ENCODE peak calls at places on chromosomes 6 and 20, in five cellular contexts. Y, G, S, H and F are unnamed samples.
A peak's percentile ranks its signal among the peaks of the same experiment; 100 is the strongest.

GRCh38 chr20:4457566-4458543 is 263.9 kb upstream of the PRND start:
- DNase-seq in Y (no peak), G (no peak), S (no peak), H (peak; percentile 93), F (no peak)

GRCh38 chr20:61662226-61662945 is 403.3 kb downstream of the TAF4 start:
- DNase-seq in Y (no peak), G (no peak), S (no peak), H (no peak), F (no peak)

GRCh38 chr20:560680-561079 is 17.1 kb upstream of the CSNK2A1 start:
- DNase-seq in Y (no peak), G (no peak), S (no peak), H (no peak), F (no peak)

GRCh38 chr20:18477218-18477617 is 10.0 kb downstream of the POLR3F start:
- DNase-seq in Y (no peak), G (no peak), S (no peak), H (no peak), F (no peak)

GRCh38 chr20:62924567-62925419 is 1.5 kb downstream of the DIDO1 start:
- DNase-seq in Y (peak; percentile 42), G (no peak), S (peak; percentile 42), H (peak; percentile 47), F (no peak)

GRCh38 chr6:80642452-80642851 is 536.0 kb downstream of the BCKDHB start:
- DNase-seq in Y (no peak), G (no peak), S (no peak), H (peak; percentile 49), F (peak; percentile 38)

GRCh38 chr6:111150577-111150976 is 63.3 kb downstream of the SLC16A10 start:
- DNase-seq in Y (peak; percentile 13), G (no peak), S (no peak), H (no peak), F (no peak)

GRCh38 chr6:31407699-31408098 is 4.3 kb downstream of the MICA start:
- DNase-seq in Y (no peak), G (peak; percentile 33), S (peak; percentile 52), H (peak; percentile 66), F (peak; percentile 42)

GRCh38 chr6:53727748-53728147 is 62.2 kb upstream of the KLHL31 start:
- DNase-seq in Y (no peak), G (no peak), S (no peak), H (no peak), F (no peak)

GRCh38 chr6:159838020-159838744 is 38.1 kb downstream of the PNLDC1 start:
- DNase-seq in Y (no peak), G (no peak), S (no peak), H (no peak), F (no peak)

GRCh38 chr20:45138451-45139300 is 14.4 kb upstream of the WFDC12 start:
- DNase-seq in Y (no peak), G (no peak), S (peak; percentile 16), H (peak; percentile 86), F (no peak)

GRCh38 chr6:157151989-157152388 is 171.3 kb downstream of the TMEM242 start:
- DNase-seq in Y (no peak), G (peak; percentile 84), S (peak; percentile 73), H (peak; percentile 22), F (peak; percentile 68)

GRCh38 chr20:58717278-58718091 is 24.9 kb downstream of the NPEPL1 start:
- DNase-seq in Y (peak; percentile 4), G (no peak), S (no peak), H (no peak), F (no peak)

GRCh38 chr20:1341561-1342265 is 12.8 kb upstream of the SDCBP2 start:
- DNase-seq in Y (no peak), G (no peak), S (peak; percentile 83), H (peak; percentile 45), F (peak; percentile 29)

GRCh38 chr20:10359621-10360040 is 74.4 kb downstream of the MKKS start:
- DNase-seq in Y (no peak), G (no peak), S (no peak), H (peak; percentile 34), F (no peak)

GRCh38 chr6:106253731-106254130 is 71.8 kb downstream of the ATG5 start:
- DNase-seq in Y (no peak), G (no peak), S (no peak), H (peak; percentile 44), F (no peak)

GRCh38 chr6:138105880-138106664 is 1.1 kb downstream of the PERP start:
- DNase-seq in Y (peak; percentile 37), G (no peak), S (no peak), H (peak; percentile 27), F (no peak)

GRCh38 chr6:100230976-100231316 is 233.8 kb downstream of the SIM1 start:
- DNase-seq in Y (no peak), G (no peak), S (peak; percentile 21), H (peak; percentile 61), F (no peak)

GRCh38 chr6:73984851-73985250 is 288.8 kb downstream of the CD109 start:
- DNase-seq in Y (no peak), G (no peak), S (no peak), H (no peak), F (no peak)

GRCh38 chr6:30560930-30561329 is 3.8 kb downstream of the PRR3 start:
- DNase-seq in Y (no peak), G (no peak), S (no peak), H (no peak), F (no peak)

GRCh38 chr20:60117040-60117439 is 158.8 kb downstream of the CDH26 start:
- DNase-seq in Y (no peak), G (no peak), S (no peak), H (no peak), F (peak; percentile 67)

GRCh38 chr20:62723351-62723750 is 14.7 kb downstream of the NTSR1 start:
- DNase-seq in Y (no peak), G (no peak), S (no peak), H (peak; percentile 35), F (no peak)

GRCh38 chr6:11398451-11399326 is 138.9 kb upstream of the TMEM170B start:
- DNase-seq in Y (no peak), G (no peak), S (no peak), H (no peak), F (no peak)

GRCh38 chr6:138434915-138435314 is 30.9 kb downstream of the HEBP2 start:
- DNase-seq in Y (no peak), G (no peak), S (no peak), H (no peak), F (no peak)

GRCh38 chr6:155959898-155960297 is 504.3 kb upstream of the NOX3 start:
- DNase-seq in Y (no peak), G (no peak), S (no peak), H (no peak), F (no peak)

GRCh38 chr6:40517654-40518053 is 69.5 kb downstream of the LRFN2 start:
- DNase-seq in Y (no peak), G (no peak), S (no peak), H (no peak), F (no peak)

GRCh38 chr6:22530506-22530905 is 38.9 kb upstream of the HDGFL1 start:
- DNase-seq in Y (no peak), G (no peak), S (no peak), H (no peak), F (peak; percentile 38)

GRCh38 chr6:74646461-74646860 is 559.4 kb downstream of the COL12A1 start:
- DNase-seq in Y (no peak), G (no peak), S (no peak), H (no peak), F (no peak)

GRCh38 chr20:48051810-48052491 is 266.7 kb upstream of the SULF2 start:
- DNase-seq in Y (no peak), G (peak; percentile 72), S (peak; percentile 92), H (peak; percentile 97), F (peak; percentile 38)

GRCh38 chr6:158911746-158912158 is 88.2 kb downstream of the RSPH3 start:
- DNase-seq in Y (no peak), G (no peak), S (no peak), H (peak; percentile 22), F (no peak)

DNA sequence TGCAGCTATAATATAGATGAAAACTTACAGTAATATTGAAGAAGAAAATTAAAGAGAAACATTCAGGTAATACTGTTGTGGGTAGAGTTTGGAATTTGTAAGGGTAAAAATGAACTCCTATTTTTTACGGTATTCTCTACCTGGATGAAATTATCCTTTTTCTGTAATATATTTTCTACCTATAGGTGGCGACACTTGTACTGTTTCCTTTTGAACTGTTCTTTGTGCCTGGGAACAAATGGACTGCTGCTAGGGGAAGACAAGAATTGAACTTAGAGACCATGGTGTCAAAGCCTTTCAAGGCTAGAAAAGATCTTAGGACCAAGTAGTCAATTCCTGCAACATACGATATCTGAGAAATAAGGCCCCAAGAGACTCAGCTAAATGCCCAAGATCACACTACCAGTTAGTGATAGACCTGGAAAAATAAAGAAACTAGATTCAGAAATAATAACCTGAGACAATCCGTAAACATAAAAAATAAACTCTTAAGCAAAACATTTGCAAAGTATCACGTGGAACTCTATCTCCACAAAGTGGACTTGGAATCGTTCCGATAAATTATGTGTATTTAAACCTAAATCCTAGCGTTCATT is 383.8 kb downstream of the TFAP2A start:
- DNase-seq in Y (no peak), G (no peak), S (no peak), H (peak; percentile 71), F (no peak)
- TF ChIP-seq CTCF in Y (peak; percentile 27), G (peak; percentile 24), S (peak; percentile 6), H (peak; percentile 79), F (no peak)

GRCh38 chr6:139472341-139473038 is 98.0 kb upstream of the CITED2 start:
- DNase-seq in Y (no peak), G (no peak), S (peak; percentile 72), H (no peak), F (no peak)

GRCh38 chr6:139473239-139473701 is 98.8 kb upstream of the CITED2 start:
- DNase-seq in Y (no peak), G (no peak), S (peak; percentile 34), H (no peak), F (no peak)

GRCh38 chr6:139475231-139475630 is 100.8 kb upstream of the CITED2 start:
- DNase-seq in Y (no peak), G (no peak), S (no peak), H (no peak), F (no peak)

GRCh38 chr6:139474145-139475108 is 100.0 kb upstream of the CITED2 start:
- DNase-seq in Y (no peak), G (no peak), S (peak; percentile 81), H (no peak), F (no peak)

GRCh38 chr6:139473731-139474130 is 99.3 kb upstream of the CITED2 start:
- DNase-seq in Y (no peak), G (no peak), S (peak; percentile 16), H (no peak), F (no peak)
- H3K4me3 ChIP-seq in Y (no peak overlapping the region), G (no peak overlapping the region), S (no peak overlapping the region), H (no peak overlapping the region), F (no peak overlapping the region)

DNA sequence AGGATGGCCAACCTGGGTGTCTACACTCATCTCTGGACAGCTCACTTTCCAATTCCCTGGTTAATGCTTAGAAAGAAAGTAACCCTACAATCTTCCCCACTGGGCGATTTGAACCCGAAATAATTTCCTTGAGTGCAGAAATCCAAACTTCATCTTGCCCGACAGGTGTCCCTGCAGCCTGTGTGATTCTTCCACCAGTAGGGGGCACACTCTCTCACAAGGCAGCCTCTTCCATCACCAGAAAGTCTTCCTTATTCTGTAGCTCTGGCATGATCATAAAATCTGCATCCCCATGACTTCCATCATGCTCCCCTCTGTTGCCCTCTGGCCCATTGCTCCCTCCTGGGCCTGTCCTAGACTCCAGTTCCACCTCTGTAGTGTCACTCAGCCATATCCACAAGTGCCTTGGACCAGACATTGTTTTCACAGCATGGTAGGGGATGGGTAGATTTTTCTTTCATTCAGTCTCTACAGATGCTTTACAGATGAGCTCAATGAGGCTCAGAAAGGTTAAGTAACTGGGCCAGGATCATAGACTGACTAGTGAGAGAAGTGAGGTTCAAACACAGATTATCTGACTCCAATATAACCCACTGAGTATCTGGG is 170.4 kb upstream of the SPTLC3 start:
- DNase-seq in Y (no peak), G (no peak), S (no peak), H (no peak), F (no peak)
- TF ChIP-seq CTCF in Y (no peak), G (peak; percentile 5), S (peak; percentile 6), H (peak; percentile 70), F (no peak)

GRCh38 chr6:322940-323729 is 30.8 kb downstream of the DUSP22 start:
- DNase-seq in Y (no peak), G (no peak), S (no peak), H (no peak), F (no peak)
- H3K4me3 ChIP-seq in Y (no peak overlapping the region), G (no peak overlapping the region), S (no peak overlapping the region), H (no peak overlapping the region), F (no peak overlapping the region)